ENCODE peak calls at places on chromosome 20, in nine cellular contexts. Q is colonic mucosa; V is ovary; D is endothelial cell of umbilical vein; O is pancreas; F is Peyer's patch; M is CD8-positive, alpha-beta T cell; K is mammary epithelial cell; P is fibroblast of lung. C is an unnamed sample.

GRCh38 chr20:48962976-48963730 is 41.6 kb downstream of the ARFGEF2 start:
- DNase-seq in Q (no peak), V (no peak), D (no peak), O (no peak), F (no peak), M (no peak), K (no peak), P (peak; percentile 17), C (no peak)

GRCh38 chr20:17648782-17649730 is 33.0 kb downstream of the RRBP1 start:
- DNase-seq in Q (peak; percentile 58), V (peak; percentile 36), D (no peak), O (peak; percentile 61), F (peak; percentile 71), M (peak; percentile 25), K (no peak), P (no peak), C (peak; percentile 66)

GRCh38 chr20:51034461-51034860 is 11.6 kb upstream of the KCNG1 start:
- DNase-seq in Q (no peak), V (no peak), D (no peak), O (no peak), F (no peak), M (no peak), K (no peak), P (peak; percentile 21), C (no peak)

GRCh38 chr20:41050361-41051019 is 21.9 kb downstream of the TOP1 start:
- DNase-seq in Q (no peak), V (no peak), D (no peak), O (no peak), F (no peak), M (no peak), K (no peak), P (peak; percentile 49), C (no peak)

GRCh38 chr20:38626921-38627659 is 25.5 kb downstream of the ARHGAP40 start:
- DNase-seq in Q (no peak), V (no peak), D (no peak), O (no peak), F (no peak), M (no peak), K (no peak), P (no peak), C (no peak)

GRCh38 chr20:266604-267562 is 9.4 kb downstream of the DEFB132 start:
- DNase-seq in Q (peak; percentile 87), V (peak; percentile 88), D (peak; percentile 76), O (peak; percentile 89), F (peak; percentile 94), M (peak; percentile 90), K (peak; percentile 58), P (peak; percentile 73), C (peak; percentile 80)

GRCh38 chr20:10357061-10357708 is 76.8 kb downstream of the MKKS start:
- DNase-seq in Q (no peak), V (no peak), D (peak; percentile 91), O (no peak), F (no peak), M (no peak), K (no peak), P (no peak), C (no peak)

GRCh38 chr20:53751394-53752368 is 158.0 kb upstream of the ZNF217 start:
- DNase-seq in Q (no peak), V (no peak), D (peak; percentile 23), O (no peak), F (peak; percentile 71), M (peak; percentile 23), K (no peak), P (no peak), C (no peak)

GRCh38 chr20:33687370-33687915 is 1.3 kb upstream of the E2F1 start:
- DNase-seq in Q (no peak), V (no peak), D (peak; percentile 14), O (no peak), F (no peak), M (no peak), K (no peak), P (no peak), C (no peak)

GRCh38 chr20:1813674-1814635 is 81.3 kb upstream of the SIRPA start:
- DNase-seq in Q (no peak), V (no peak), D (no peak), O (no peak), F (no peak), M (no peak), K (no peak), P (peak; percentile 62), C (no peak)

GRCh38 chr20:10769700-10770099 is 95.9 kb upstream of the JAG1 start:
- DNase-seq in Q (no peak), V (no peak), D (peak; percentile 28), O (no peak), F (no peak), M (no peak), K (no peak), P (no peak), C (no peak)

GRCh38 chr20:49482621-49483017 is at the start of gene KCNB1:
- DNase-seq in Q (peak; percentile 40), V (peak; percentile 83), D (peak; percentile 23), O (peak; percentile 57), F (peak; percentile 48), M (peak; percentile 22), K (peak; percentile 6), P (peak; percentile 34), C (peak; percentile 81)

GRCh38 chr20:6845141-6845540 is 77.7 kb downstream of the BMP2 start:
- DNase-seq in Q (no peak), V (no peak), D (no peak), O (no peak), F (no peak), M (no peak), K (no peak), P (no peak), C (no peak)

DNA sequence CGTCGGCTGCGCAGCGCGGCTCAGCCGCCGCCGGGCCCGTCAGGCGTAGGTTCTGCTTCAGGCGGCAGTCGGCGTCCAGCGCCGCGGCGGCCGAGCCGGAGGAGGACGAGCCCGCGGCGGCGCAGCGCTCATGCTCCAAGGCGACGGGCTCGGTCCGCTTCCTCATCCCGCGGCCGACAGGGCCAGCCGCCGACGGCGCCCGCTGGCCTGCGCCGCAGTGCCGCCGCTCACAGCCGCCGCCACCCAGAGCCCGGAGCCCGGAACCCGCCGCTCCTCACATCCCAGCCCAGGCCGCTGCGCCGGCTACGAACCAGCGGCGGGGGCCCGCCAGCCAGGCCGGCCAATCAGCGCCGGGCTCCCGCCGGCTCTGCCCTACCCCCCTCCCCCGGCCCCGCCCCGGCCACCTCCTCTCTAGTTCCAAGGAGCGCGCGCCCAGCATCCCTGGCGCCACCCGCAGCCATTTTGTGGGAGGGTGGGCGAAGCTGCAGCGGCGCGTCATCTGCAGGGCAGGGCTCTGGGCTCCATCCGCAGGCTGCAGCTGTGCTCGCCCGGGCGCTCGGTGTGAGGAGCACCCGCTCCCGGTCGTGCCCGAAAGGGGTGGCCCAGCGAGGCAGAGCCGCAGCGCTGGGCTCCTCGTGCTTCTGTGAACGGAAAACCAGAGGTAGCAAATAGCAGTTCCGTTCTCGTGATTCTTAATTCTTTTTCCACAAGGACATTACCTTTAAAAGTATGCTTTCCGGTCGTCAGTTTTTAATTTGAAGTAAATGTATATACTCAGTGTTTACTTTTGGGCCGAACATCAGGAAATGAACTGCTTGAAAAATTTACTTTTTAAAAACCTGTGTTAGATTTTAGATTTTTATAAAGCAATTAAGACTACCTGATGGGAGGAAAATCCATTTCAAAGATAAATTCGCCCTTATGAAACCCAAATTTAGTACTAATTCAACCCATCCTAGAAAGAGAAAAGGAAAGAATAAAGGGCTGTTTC is at the start of gene ABHD12:
- DNase-seq in Q (peak; percentile 96), V (peak; percentile 93), D (peak; percentile 96), O (peak; percentile 97), F (peak; percentile 99), M (peak; percentile 92), K (peak; percentile 97), P (peak; percentile 95), C (peak; percentile 96)
- H3K27ac ChIP-seq in Q (peak within 1 kb of the TSS; percentile 86), V (peak within 1 kb of the TSS; percentile 59), D (peak within 1 kb of the TSS; percentile 76), O (peak within 1 kb of the TSS; percentile 82), F (peak within 1 kb of the TSS; percentile 92), M (peak within 1 kb of the TSS; percentile 51), K (peak within 1 kb of the TSS; percentile 44), P (peak within 1 kb of the TSS; percentile 88), C (peak within 1 kb of the TSS; percentile 80)

GRCh38 chr20:4791121-4791520 is 69.4 kb downstream of the PRND start:
- DNase-seq in Q (no peak), V (no peak), D (no peak), O (no peak), F (no peak), M (no peak), K (no peak), P (peak; percentile 5), C (no peak)
- H3K36me3 ChIP-seq in Q (no peaks in the 10 kb centered on the region), V (no peaks in the 10 kb centered on the region), D (peaks cover 3% of the 10 kb centered on the region), O (no peaks in the 10 kb centered on the region), F (no peaks in the 10 kb centered on the region), M (peaks cover 64% of the 10 kb centered on the region), K (no peaks in the 10 kb centered on the region), P (no peaks in the 10 kb centered on the region), C (no peaks in the 10 kb centered on the region)

GRCh38 chr20:12358655-12359009 is 440.9 kb downstream of the BTBD3 start:
- DNase-seq in Q (no peak), V (no peak), D (no peak), O (no peak), F (no peak), M (no peak), K (no peak), P (no peak), C (no peak)

GRCh38 chr20:12354725-12355124 is 437.0 kb downstream of the BTBD3 start:
- DNase-seq in Q (no peak), V (no peak), D (no peak), O (no peak), F (no peak), M (no peak), K (no peak), P (no peak), C (no peak)

GRCh38 chr20:12355185-12355584 is 437.5 kb downstream of the BTBD3 start:
- DNase-seq in Q (no peak), V (no peak), D (no peak), O (no peak), F (no peak), M (no peak), K (no peak), P (no peak), C (no peak)

GRCh38 chr20:12358006-12358654 is 440.4 kb downstream of the BTBD3 start:
- DNase-seq in Q (no peak), V (no peak), D (no peak), O (no peak), F (no peak), M (no peak), K (peak; percentile 31), P (no peak), C (no peak)
- TF ChIP-seq CTCF in Q (peak; percentile 13), V (no peak), D (no peak), O (no peak), F (no peak), M (no peak), K (peak; percentile 61), P (no peak), C (no peak)

GRCh38 chr20:32464401-32465091 is 106.4 kb downstream of the ASXL1 start:
- DNase-seq in Q (no peak), V (no peak), D (no peak), O (no peak), F (no peak), M (no peak), K (no peak), P (no peak), C (no peak)
- H3K27ac ChIP-seq in Q (peak overlapping the region; percentile 82), V (no peak overlapping the region), D (peak overlapping the region; percentile 97), O (peak overlapping the region; percentile 79), F (peak overlapping the region; percentile 17), M (no peak overlapping the region), K (no peak overlapping the region), P (no peak overlapping the region), C (no peak overlapping the region)

GRCh38 chr20:45798935-45799642 is 7.3 kb downstream of the DNTTIP1 start:
- DNase-seq in Q (peak; percentile 82), V (peak; percentile 58), D (peak; percentile 57), O (peak; percentile 58), F (peak; percentile 85), M (peak; percentile 70), K (peak; percentile 37), P (peak; percentile 56), C (peak; percentile 54)

GRCh38 chr20:45796336-45797070 is 4.7 kb downstream of the DNTTIP1 start:
- DNase-seq in Q (no peak), V (no peak), D (no peak), O (no peak), F (no peak), M (no peak), K (no peak), P (no peak), C (no peak)

GRCh38 chr20:45801851-45802250 is 10.1 kb downstream of the DNTTIP1 start:
- DNase-seq in Q (no peak), V (no peak), D (no peak), O (no peak), F (no peak), M (no peak), K (no peak), P (no peak), C (no peak)
- H3K36me3 ChIP-seq in Q (peaks cover 8% of the 10 kb centered on the region), V (no peaks in the 10 kb centered on the region), D (peaks cover 17% of the 10 kb centered on the region), O (no peaks in the 10 kb centered on the region), F (no peaks in the 10 kb centered on the region), M (peaks cover 52% of the 10 kb centered on the region), K (peaks cover 26% of the 10 kb centered on the region), P (peaks cover 14% of the 10 kb centered on the region), C (peaks cover 61% of the 10 kb centered on the region)

C was measured in tibial artery.